ENCODE peak calls at places on chromosomes 3 and 15, in ten cellular contexts. O is heart right ventricle, W is cardiac muscle cell, C is Panc1, D is neural progenitor cell, R is IMR-90, G is heart left ventricle, M is body of pancreas, N is A549, E is psoas muscle. K is an unnamed sample.

GRCh38 chr3:51391566-51392300 is 648 bp downstream of the RBM15B start:
- DNase-seq in O (peak; percentile 32), W (peak; percentile 53), C (no peak), D (peak; percentile 49), R (peak; percentile 28), G (peak; percentile 42), M (peak; percentile 38), N (no peak), E (peak; percentile 39), K (peak; percentile 43)

GRCh38 chr3:65334045-65334665 is 646.4 kb upstream of the ADAMTS9 start:
- DNase-seq in O (no peak), W (peak; percentile 51), C (no peak), D (peak; percentile 9), R (no peak), G (peak; percentile 32), M (peak; percentile 12), N (no peak), E (no peak), K (no peak)

GRCh38 chr3:83938491-83938890 is 1020.3 kb upstream of the CADM2 start:
- DNase-seq in O (no peak), W (no peak), C (no peak), D (no peak), R (no peak), G (no peak), M (no peak), N (no peak), E (no peak), K (no peak)

GRCh38 chr15:74374648-74375302 is 7.3 kb upstream of the CYP11A1 start:
- DNase-seq in O (no peak), W (no peak), C (no peak), D (no peak), R (no peak), G (no peak), M (no peak), N (no peak), E (no peak), K (no peak)

GRCh38 chr15:80087104-80087503 is 27.6 kb downstream of the ZFAND6 start:
- DNase-seq in O (no peak), W (no peak), C (no peak), D (no peak), R (no peak), G (no peak), M (no peak), N (no peak), E (no peak), K (no peak)

GRCh38 chr3:30245805-30246622 is 360.4 kb upstream of the TGFBR2 start:
- DNase-seq in O (no peak), W (no peak), C (no peak), D (no peak), R (no peak), G (no peak), M (no peak), N (no peak), E (no peak), K (no peak)

GRCh38 chr3:11764931-11765363 is 81.7 kb downstream of the TAMM41 start:
- DNase-seq in O (no peak), W (peak; percentile 44), C (no peak), D (no peak), R (peak; percentile 84), G (no peak), M (no peak), N (no peak), E (no peak), K (no peak)

GRCh38 chr3:151841801-151842200 is 27.9 kb downstream of the AADAC start:
- DNase-seq in O (no peak), W (no peak), C (no peak), D (no peak), R (peak; percentile 18), G (no peak), M (no peak), N (no peak), E (no peak), K (no peak)

GRCh38 chr3:39917060-39917773 is 107.8 kb downstream of the MYRIP start:
- DNase-seq in O (no peak), W (peak; percentile 26), C (no peak), D (no peak), R (no peak), G (no peak), M (no peak), N (no peak), E (no peak), K (no peak)

GRCh38 chr3:44712455-44713075 is at the start of gene ZNF502:
- DNase-seq in O (peak; percentile 87), W (peak; percentile 95), C (no peak), D (peak; percentile 82), R (peak; percentile 84), G (peak; percentile 91), M (peak; percentile 95), N (peak; percentile 51), E (peak; percentile 91), K (peak; percentile 83)

GRCh38 chr3:109806929-109807328 is 469.6 kb upstream of the DPPA4 start:
- DNase-seq in O (no peak), W (peak; percentile 86), C (no peak), D (no peak), R (peak; percentile 56), G (no peak), M (no peak), N (no peak), E (no peak), K (no peak)

GRCh38 chr3:175193815-175194518 is 334.8 kb downstream of the NAALADL2 start:
- DNase-seq in O (no peak), W (no peak), C (no peak), D (no peak), R (peak; percentile 60), G (no peak), M (no peak), N (no peak), E (no peak), K (no peak)

GRCh38 chr3:158152186-158152585 is 42.3 kb downstream of the RSRC1 start:
- DNase-seq in O (no peak), W (peak; percentile 73), C (peak; percentile 32), D (no peak), R (peak; percentile 59), G (no peak), M (no peak), N (no peak), E (no peak), K (no peak)

GRCh38 chr3:24616138-24616829 is 121.6 kb upstream of the THRB start:
- DNase-seq in O (no peak), W (no peak), C (no peak), D (no peak), R (no peak), G (no peak), M (no peak), N (no peak), E (no peak), K (no peak)

GRCh38 chr15:29259233-29259632 is 10.4 kb downstream of the NSMCE3 start:
- DNase-seq in O (no peak), W (no peak), C (no peak), D (no peak), R (no peak), G (no peak), M (no peak), N (no peak), E (no peak), K (no peak)
- TF ChIP-seq CTCF in O (no peak), W (no peak), C (peak; percentile 27), D (peak; percentile 20), R (no peak), G (no peak), M (no peak), N (no peak), E (no peak), K (no peak)

GRCh38 chr15:90598679-90599078 is 69.0 kb downstream of the CRTC3 start:
- DNase-seq in O (no peak), W (no peak), C (no peak), D (no peak), R (no peak), G (no peak), M (no peak), N (no peak), E (no peak), K (no peak)
- H3K4me1 ChIP-seq in O (no peaks in the 10 kb centered on the region), W (no peaks in the 10 kb centered on the region), C (no peaks in the 10 kb centered on the region), D (peaks cover 5% of the 10 kb centered on the region), R (peaks cover 17% of the 10 kb centered on the region), G (peaks cover 32% of the 10 kb centered on the region), M (peaks cover 15% of the 10 kb centered on the region), N (peaks cover 30% of the 10 kb centered on the region), E (peaks cover 47% of the 10 kb centered on the region), K (no peaks in the 10 kb centered on the region)

GRCh38 chr3:196754215-196754937 is 14.7 kb downstream of the PAK2 start:
- DNase-seq in O (no peak), W (peak; percentile 14), C (no peak), D (no peak), R (no peak), G (no peak), M (no peak), N (no peak), E (no peak), K (peak; percentile 78)
- TF ChIP-seq CTCF in O (no peak), W (no peak), C (no peak), D (no peak), R (no peak), G (no peak), M (no peak), N (no peak), E (no peak), K (no peak)

GRCh38 chr3:187567741-187568140 is 102.5 kb downstream of the SST start:
- DNase-seq in O (no peak), W (peak; percentile 88), C (no peak), D (no peak), R (peak; percentile 57), G (no peak), M (no peak), N (no peak), E (no peak), K (peak; percentile 35)
- H3K4me1 ChIP-seq in O (no peaks in the 10 kb centered on the region), W (peaks cover 24% of the 10 kb centered on the region), C (no peaks in the 10 kb centered on the region), D (peaks cover 38% of the 10 kb centered on the region), R (peaks cover 6% of the 10 kb centered on the region), G (peaks cover 11% of the 10 kb centered on the region), M (no peaks in the 10 kb centered on the region), N (peaks cover 2% of the 10 kb centered on the region), E (no peaks in the 10 kb centered on the region), K (peaks cover 38% of the 10 kb centered on the region)

DNA sequence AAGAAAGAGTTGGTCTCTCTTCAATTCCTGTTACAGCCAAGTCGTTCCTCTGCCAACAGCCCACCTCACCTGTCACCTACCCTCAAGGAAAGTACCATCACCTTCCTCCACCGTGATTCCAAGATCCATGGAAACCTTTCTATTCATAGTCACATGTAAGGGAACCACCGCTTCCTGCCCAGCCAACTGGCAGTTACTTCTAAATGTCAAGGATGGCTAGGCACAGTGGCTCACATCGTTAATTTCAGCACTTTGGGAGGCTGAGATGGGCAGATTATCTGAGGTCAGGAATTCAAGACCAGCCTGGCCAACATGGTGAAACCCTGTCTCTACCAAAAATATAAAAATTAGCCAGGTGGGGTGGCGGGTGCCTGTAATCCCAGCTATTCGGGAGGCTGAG is 82.8 kb downstream of the FOXP1 start:
- DNase-seq in O (no peak), W (no peak), C (no peak), D (no peak), R (no peak), G (no peak), M (no peak), N (no peak), E (no peak), K (no peak)
- TF ChIP-seq CTCF in O (no peak), W (no peak), C (no peak), D (no peak), R (no peak), G (no peak), M (no peak), N (no peak), E (no peak), K (no peak)

GRCh38 chr3:41204369-41204768 is 5.1 kb downstream of the CTNNB1 start:
- DNase-seq in O (no peak), W (no peak), C (no peak), D (no peak), R (no peak), G (no peak), M (no peak), N (no peak), E (no peak), K (no peak)
- H3K4me1 ChIP-seq in O (peaks cover 12% of the 10 kb centered on the region), W (peaks cover 74% of the 10 kb centered on the region), C (peaks cover 28% of the 10 kb centered on the region), D (peaks cover 68% of the 10 kb centered on the region), R (peaks cover 9% of the 10 kb centered on the region), G (peaks cover 78% of the 10 kb centered on the region), M (peaks cover 80% of the 10 kb centered on the region), N (peaks cover 53% of the 10 kb centered on the region), E (peaks cover 82% of the 10 kb centered on the region), K (peaks cover 52% of the 10 kb centered on the region)

GRCh38 chr15:52171386-52171785 is 19.8 kb downstream of the GNB5 start:
- DNase-seq in O (no peak), W (peak; percentile 21), C (no peak), D (no peak), R (peak; percentile 24), G (no peak), M (no peak), N (no peak), E (no peak), K (no peak)
- TF ChIP-seq CTCF in O (no peak), W (no peak), C (no peak), D (no peak), R (no peak), G (no peak), M (no peak), N (no peak), E (no peak), K (no peak)